ENCODE peak calls at places on chromosomes 16 and 17, in four cellular contexts. One of them, this sample, is unnamed.

GRCh38 chr16:50103764-50104163 is 38.0 kb downstream of the HEATR3 start:
- DNase-seq in neuronal stem cell: no peak
- DNase-seq in mammary epithelial cell: no peak
- DNase-seq in activated naive CD8-positive, alpha-beta T cell treated with anti-CD3 and anti-CD28 coated beads, Interleukin-2, amount 50 U/mL, for 24 hours: no peak
- DNase-seq in this sample: no peak

GRCh38 chr16:67879462-67879861 is 5.2 kb upstream of the NRN1L start:
- DNase-seq in neuronal stem cell: no peak
- DNase-seq in mammary epithelial cell: no peak
- DNase-seq in activated naive CD8-positive, alpha-beta T cell treated with anti-CD3 and anti-CD28 coated beads, Interleukin-2, amount 50 U/mL, for 24 hours: no peak
- DNase-seq in this sample: no peak

GRCh38 chr16:75541236-75541635 is 5.3 kb upstream of the CHST5 start:
- DNase-seq in neuronal stem cell: no peak
- DNase-seq in mammary epithelial cell: no peak
- DNase-seq in activated naive CD8-positive, alpha-beta T cell treated with anti-CD3 and anti-CD28 coated beads, Interleukin-2, amount 50 U/mL, for 24 hours: no peak
- DNase-seq in this sample: no peak

GRCh38 chr17:74610108-74610507 is 13.4 kb downstream of the CD300E start:
- DNase-seq in neuronal stem cell: peak; percentile 24
- DNase-seq in mammary epithelial cell: no peak
- DNase-seq in activated naive CD8-positive, alpha-beta T cell treated with anti-CD3 and anti-CD28 coated beads, Interleukin-2, amount 50 U/mL, for 24 hours: no peak
- DNase-seq in this sample: no peak

GRCh38 chr16:49463529-49463928 is 89.9 kb downstream of the C16orf78 start:
- DNase-seq in neuronal stem cell: peak; percentile 47
- DNase-seq in mammary epithelial cell: no peak
- DNase-seq in activated naive CD8-positive, alpha-beta T cell treated with anti-CD3 and anti-CD28 coated beads, Interleukin-2, amount 50 U/mL, for 24 hours: peak; percentile 52
- DNase-seq in this sample: no peak

GRCh38 chr17:35713069-35713728 is 18.2 kb upstream of the RASL10B start:
- DNase-seq in neuronal stem cell: no peak
- DNase-seq in mammary epithelial cell: no peak
- DNase-seq in activated naive CD8-positive, alpha-beta T cell treated with anti-CD3 and anti-CD28 coated beads, Interleukin-2, amount 50 U/mL, for 24 hours: no peak
- DNase-seq in this sample: no peak

GRCh38 chr17:74471341-74471740 is 4.9 kb downstream of the CD300A start:
- DNase-seq in neuronal stem cell: no peak
- DNase-seq in mammary epithelial cell: no peak
- DNase-seq in activated naive CD8-positive, alpha-beta T cell treated with anti-CD3 and anti-CD28 coated beads, Interleukin-2, amount 50 U/mL, for 24 hours: no peak
- DNase-seq in this sample: no peak

GRCh38 chr16:78310990-78311561 is 211.6 kb downstream of the WWOX start:
- DNase-seq in neuronal stem cell: peak; percentile 38
- DNase-seq in mammary epithelial cell: no peak
- DNase-seq in activated naive CD8-positive, alpha-beta T cell treated with anti-CD3 and anti-CD28 coated beads, Interleukin-2, amount 50 U/mL, for 24 hours: no peak
- DNase-seq in this sample: no peak

GRCh38 chr16:89422527-89422904 is 67.8 kb downstream of the ANKRD11 start:
- DNase-seq in neuronal stem cell: no peak
- DNase-seq in mammary epithelial cell: no peak
- DNase-seq in activated naive CD8-positive, alpha-beta T cell treated with anti-CD3 and anti-CD28 coated beads, Interleukin-2, amount 50 U/mL, for 24 hours: peak; percentile 55
- DNase-seq in this sample: no peak

GRCh38 chr17:62696726-62697490 is 69.4 kb downstream of the MRC2 start:
- DNase-seq in neuronal stem cell: no peak
- DNase-seq in mammary epithelial cell: no peak
- DNase-seq in activated naive CD8-positive, alpha-beta T cell treated with anti-CD3 and anti-CD28 coated beads, Interleukin-2, amount 50 U/mL, for 24 hours: no peak
- DNase-seq in this sample: no peak

GRCh38 chr17:76934561-76935320 is 66.5 kb downstream of the MGAT5B start:
- DNase-seq in neuronal stem cell: no peak
- DNase-seq in mammary epithelial cell: no peak
- DNase-seq in activated naive CD8-positive, alpha-beta T cell treated with anti-CD3 and anti-CD28 coated beads, Interleukin-2, amount 50 U/mL, for 24 hours: no peak
- DNase-seq in this sample: no peak

GRCh38 chr17:79044462-79044861 is 20.5 kb downstream of the C1QTNF1 start:
- DNase-seq in neuronal stem cell: no peak
- DNase-seq in mammary epithelial cell: no peak
- DNase-seq in activated naive CD8-positive, alpha-beta T cell treated with anti-CD3 and anti-CD28 coated beads, Interleukin-2, amount 50 U/mL, for 24 hours: no peak
- DNase-seq in this sample: no peak

GRCh38 chr16:84548971-84549844 is 44.7 kb upstream of the MEAK7 start:
- DNase-seq in neuronal stem cell: no peak
- DNase-seq in mammary epithelial cell: no peak
- DNase-seq in activated naive CD8-positive, alpha-beta T cell treated with anti-CD3 and anti-CD28 coated beads, Interleukin-2, amount 50 U/mL, for 24 hours: peak; percentile 62
- DNase-seq in this sample: no peak

GRCh38 chr17:77677210-77677609 is 281.3 kb upstream of the TNRC6C start:
- DNase-seq in neuronal stem cell: no peak
- DNase-seq in mammary epithelial cell: no peak
- DNase-seq in activated naive CD8-positive, alpha-beta T cell treated with anti-CD3 and anti-CD28 coated beads, Interleukin-2, amount 50 U/mL, for 24 hours: no peak
- DNase-seq in this sample: no peak

GRCh38 chr16:88690341-88691128 is 4.2 kb upstream of the SNAI3 start:
- DNase-seq in neuronal stem cell: no peak
- DNase-seq in mammary epithelial cell: no peak
- DNase-seq in activated naive CD8-positive, alpha-beta T cell treated with anti-CD3 and anti-CD28 coated beads, Interleukin-2, amount 50 U/mL, for 24 hours: no peak
- DNase-seq in this sample: no peak

GRCh38 chr17:78532922-78533640 is 44.1 kb downstream of the DNAH17 start:
- DNase-seq in neuronal stem cell: no peak
- DNase-seq in mammary epithelial cell: peak; percentile 95
- DNase-seq in activated naive CD8-positive, alpha-beta T cell treated with anti-CD3 and anti-CD28 coated beads, Interleukin-2, amount 50 U/mL, for 24 hours: peak; percentile 18
- DNase-seq in this sample: no peak

GRCh38 chr16:85754403-85754802 is 3.5 kb upstream of the C16orf74 start:
- DNase-seq in neuronal stem cell: no peak
- DNase-seq in mammary epithelial cell: no peak
- DNase-seq in activated naive CD8-positive, alpha-beta T cell treated with anti-CD3 and anti-CD28 coated beads, Interleukin-2, amount 50 U/mL, for 24 hours: no peak
- DNase-seq in this sample: no peak

GRCh38 chr17:48236681-48237134 is 129.1 kb downstream of the SNX11 start:
- DNase-seq in neuronal stem cell: no peak
- DNase-seq in mammary epithelial cell: peak; percentile 93
- DNase-seq in activated naive CD8-positive, alpha-beta T cell treated with anti-CD3 and anti-CD28 coated beads, Interleukin-2, amount 50 U/mL, for 24 hours: no peak
- DNase-seq in this sample: no peak

GRCh38 chr16:21150375-21151001 is at the start of gene DNAH3:
- DNase-seq in neuronal stem cell: no peak
- DNase-seq in mammary epithelial cell: peak; percentile 90
- DNase-seq in activated naive CD8-positive, alpha-beta T cell treated with anti-CD3 and anti-CD28 coated beads, Interleukin-2, amount 50 U/mL, for 24 hours: no peak
- DNase-seq in this sample: no peak

GRCh38 chr16:82157836-82158235 is 12.2 kb downstream of the MPHOSPH6 start:
- DNase-seq in neuronal stem cell: no peak
- DNase-seq in mammary epithelial cell: no peak
- DNase-seq in activated naive CD8-positive, alpha-beta T cell treated with anti-CD3 and anti-CD28 coated beads, Interleukin-2, amount 50 U/mL, for 24 hours: no peak
- DNase-seq in this sample: no peak

GRCh38 chr16:4918790-4919210 is 18.1 kb downstream of the PPL start:
- DNase-seq in neuronal stem cell: no peak
- DNase-seq in mammary epithelial cell: no peak
- DNase-seq in activated naive CD8-positive, alpha-beta T cell treated with anti-CD3 and anti-CD28 coated beads, Interleukin-2, amount 50 U/mL, for 24 hours: no peak
- DNase-seq in this sample: no peak

This sample was measured in ecto neural progenitor cell.